ENCODE peak calls at places on chromosomes 3 and 15, in nine cellular contexts. N is left lung, P is testis, X is GM23338, G is thoracic aorta, J is AG09309, A is mesothelial cell of epicardium, Z is left ventricle myocardium inferior, F is GM12878. S is an unnamed sample.

GRCh38 chr3:43098761-43099160 is 7.1 kb downstream of the POMGNT2 start:
- DNase-seq in Z (no peak), X (no peak), G (no peak), P (no peak), F (no peak), N (no peak), J (no peak), A (no peak), S (no peak)

GRCh38 chr3:186783731-186784515 is 546 bp downstream of the EIF4A2 start:
- DNase-seq in X (peak; percentile 73), F (no peak), G (peak; percentile 49), P (peak; percentile 92), Z (peak; percentile 88), N (peak; percentile 94), J (peak; percentile 33), A (peak; percentile 63), S (peak; percentile 75)

GRCh38 chr3:123884258-123884831 is at the start of gene MYLK:
- DNase-seq in Z (peak; percentile 73), A (peak; percentile 60), J (peak; percentile 83), P (peak; percentile 79), F (no peak), X (peak; percentile 98), N (peak; percentile 90), G (peak; percentile 75), S (peak; percentile 78)

GRCh38 chr3:129831503-129831902 is 62.0 kb downstream of the TMCC1 start:
- DNase-seq in Z (no peak), A (no peak), X (no peak), G (no peak), N (no peak), P (no peak), F (no peak), J (no peak), S (no peak)

GRCh38 chr15:97081666-97082226 is 751.2 kb downstream of the NR2F2 start:
- DNase-seq in N (no peak), P (no peak), Z (no peak), G (no peak), X (no peak), F (no peak), A (no peak), J (no peak), S (no peak)

GRCh38 chr3:110314512-110315114 is 757.0 kb upstream of the NECTIN3 start:
- DNase-seq in F (peak; percentile 9), A (no peak), X (peak; percentile 92), N (no peak), G (no peak), P (peak; percentile 81), Z (no peak), J (no peak), S (peak; percentile 32)

GRCh38 chr3:10707984-10708868 is 107.8 kb upstream of the SLC6A11 start:
- DNase-seq in N (no peak), Z (no peak), A (no peak), X (peak; percentile 38), J (no peak), F (no peak), G (no peak), P (peak; percentile 23), S (no peak)

GRCh38 chr15:74257105-74257504 is 21.0 kb downstream of the CCDC33 start:
- DNase-seq in F (no peak), A (no peak), G (no peak), N (peak; percentile 49), Z (no peak), J (no peak), X (no peak), P (no peak), S (no peak)

GRCh38 chr3:58998476-58999117 is 51.2 kb downstream of the CFAP20DC start:
- DNase-seq in X (no peak), Z (no peak), P (no peak), A (no peak), J (peak; percentile 78), G (no peak), N (no peak), F (no peak), S (no peak)

GRCh38 chr15:57183614-57184344 is 192.5 kb upstream of the CGNL1 start:
- DNase-seq in N (no peak), X (no peak), F (no peak), P (no peak), Z (no peak), J (no peak), A (no peak), G (no peak), S (no peak)

GRCh38 chr3:16849795-16850194 is 35.0 kb upstream of the PLCL2 start:
- DNase-seq in N (no peak), X (no peak), A (no peak), F (no peak), Z (no peak), G (no peak), J (no peak), P (no peak), S (no peak)

GRCh38 chr3:67015702-67016500 is 17.8 kb downstream of the KBTBD8 start:
- DNase-seq in P (no peak), X (no peak), A (no peak), J (no peak), N (no peak), F (no peak), G (no peak), Z (no peak), S (no peak)

GRCh38 chr15:91948001-91948608 is 94.6 kb downstream of the SLCO3A1 start:
- DNase-seq in F (no peak), J (no peak), Z (peak; percentile 54), N (no peak), A (no peak), X (peak; percentile 64), P (no peak), G (no peak), S (no peak)

GRCh38 chr3:27141668-27142067 is 227.5 kb downstream of the NEK10 start:
- DNase-seq in J (no peak), F (no peak), Z (no peak), N (no peak), X (peak; percentile 58), P (no peak), A (no peak), G (no peak), S (no peak)

GRCh38 chr3:117920240-117920923 is 1114.3 kb downstream of the IGSF11 start:
- DNase-seq in Z (no peak), J (no peak), P (no peak), A (no peak), X (peak; percentile 8), N (no peak), F (no peak), G (no peak), S (no peak)

DNA sequence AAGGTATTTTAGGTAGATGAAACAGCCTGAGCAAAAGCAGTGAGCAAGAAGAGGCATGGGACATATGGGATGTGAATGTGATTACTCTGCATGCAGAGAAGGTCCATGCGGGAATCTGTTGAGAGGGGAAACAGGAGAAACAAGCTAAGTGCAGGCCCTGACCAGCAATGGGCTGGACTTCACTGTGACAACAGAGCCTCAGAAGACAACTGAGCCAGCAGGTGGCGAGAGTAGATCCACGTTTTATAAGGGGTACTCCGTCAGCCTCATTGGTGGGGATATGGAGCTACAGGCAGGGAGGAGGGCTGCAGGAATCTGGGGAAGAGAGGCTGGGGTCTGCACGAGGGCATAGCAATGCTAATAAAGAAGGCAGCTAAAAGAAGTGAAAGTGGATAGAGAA is 405.9 kb upstream of the LMCD1 start:
- DNase-seq in F (no peak), X (peak; percentile 72), P (no peak), G (no peak), A (no peak), N (no peak), Z (no peak), J (no peak), S (no peak)
- TF ChIP-seq CTCF in F (no peak), X (peak; percentile 73), P (no peak), G (no peak), A (no peak), N (no peak), Z (no peak), J (no peak), S (peak; percentile 38)

DNA sequence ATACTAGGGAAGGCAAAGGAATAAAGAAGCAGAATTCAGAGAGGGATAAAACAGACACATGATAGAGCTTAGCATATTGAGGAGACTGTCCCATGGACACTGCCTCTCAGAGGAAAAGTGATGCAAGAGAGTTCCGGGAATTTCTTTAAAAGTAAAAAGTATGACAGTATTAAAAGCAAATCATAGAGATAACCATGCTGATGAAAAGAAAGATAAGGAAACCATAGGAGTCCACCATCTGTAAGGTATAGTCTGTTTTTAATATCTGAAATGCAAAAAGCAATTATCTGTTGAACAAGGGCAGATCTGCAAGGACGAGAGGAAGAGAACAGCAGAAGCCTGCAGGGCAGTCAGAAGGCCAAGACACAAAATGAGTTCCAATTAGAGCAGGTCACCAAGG is 495.9 kb upstream of the GOLIM4 start:
- DNase-seq in A (no peak), P (no peak), J (no peak), G (no peak), F (no peak), N (no peak), X (no peak), Z (no peak), S (no peak)
- TF ChIP-seq CTCF in A (no peak), P (no peak), J (no peak), G (no peak), F (no peak), N (no peak), X (no peak), Z (no peak), S (no peak)

GRCh38 chr3:170553788-170554620 is 31.9 kb downstream of the SLC7A14 start:
- DNase-seq in J (no peak), P (no peak), G (no peak), F (no peak), X (no peak), Z (no peak), N (no peak), A (no peak), S (no peak)
- TF ChIP-seq CTCF in J (no peak), P (no peak), G (no peak), F (no peak), X (no peak), Z (peak; percentile 44), N (no peak), A (no peak), S (no peak)

GRCh38 chr15:69341356-69341755 is 42.6 kb downstream of the PAQR5 start:
- DNase-seq in F (no peak), A (no peak), J (no peak), G (no peak), N (no peak), Z (no peak), X (no peak), P (no peak), S (no peak)

GRCh38 chr15:69342460-69343076 is 43.9 kb downstream of the PAQR5 start:
- DNase-seq in J (no peak), A (no peak), G (no peak), P (no peak), Z (no peak), N (no peak), X (peak; percentile 22), F (no peak), S (no peak)

GRCh38 chr15:69346112-69346511 is 47.4 kb downstream of the PAQR5 start:
- DNase-seq in A (no peak), N (no peak), X (no peak), Z (no peak), J (no peak), P (no peak), G (no peak), F (no peak), S (no peak)

GRCh38 chr15:69343133-69343532 is 44.4 kb downstream of the PAQR5 start:
- DNase-seq in Z (no peak), P (no peak), X (peak; percentile 31), F (no peak), G (no peak), A (no peak), N (no peak), J (no peak), S (no peak)

DNA sequence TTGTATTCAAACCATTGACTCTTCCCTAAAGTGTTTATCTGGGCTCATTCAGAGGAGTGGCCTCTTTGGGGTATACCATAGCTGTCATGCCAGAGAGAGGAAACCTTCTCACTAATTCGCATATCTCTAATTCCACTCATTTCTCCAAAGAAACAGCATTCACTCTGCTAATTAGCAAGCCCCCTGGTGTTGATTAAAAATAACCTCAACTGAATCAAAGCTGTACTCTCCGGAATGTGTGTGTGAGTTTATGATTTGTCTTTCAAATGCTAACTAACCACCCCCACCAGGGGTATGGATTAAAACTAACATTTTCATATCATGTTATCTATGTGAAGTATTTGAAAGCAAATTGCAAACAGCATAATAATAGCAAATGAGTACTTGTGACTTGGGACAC is 45.5 kb downstream of the PAQR5 start:
- DNase-seq in N (no peak), A (no peak), Z (no peak), X (no peak), F (no peak), P (no peak), G (no peak), J (no peak), S (no peak)
- TF ChIP-seq CTCF in N (no peak), A (no peak), Z (no peak), X (no peak), F (no peak), P (no peak), G (no peak), J (no peak), S (no peak)

S was measured in progenitor cell of endocrine pancreas.